ENCODE peak calls at places on chromosomes 5 and 9, in five cellular contexts. P, E, A, B and Q are unnamed samples.
A peak's percentile ranks its signal among the peaks of the same experiment; 100 is the strongest.

GRCh38 chr5:103703617-103704016 is 141.0 kb upstream of the NUDT12 start:
- DNase-seq in P (no peak), E (no peak), A (no peak), B (no peak), Q (no peak)

GRCh38 chr9:133715866-133716563 is 22.1 kb downstream of the SARDH start:
- DNase-seq in P (peak; percentile 29), E (peak; percentile 58), A (peak; percentile 76), B (no peak), Q (no peak)

GRCh38 chr9:128174062-128174461 is 14.0 kb downstream of the BBLN start:
- DNase-seq in P (no peak), E (no peak), A (no peak), B (no peak), Q (no peak)

GRCh38 chr9:121206516-121207370 is 5.1 kb upstream of the RAB14 start:
- DNase-seq in P (no peak), E (no peak), A (no peak), B (no peak), Q (no peak)

GRCh38 chr9:111233963-111234362 is 96.1 kb downstream of the OR2K2 start:
- DNase-seq in P (no peak), E (no peak), A (no peak), B (no peak), Q (no peak)

GRCh38 chr9:118786877-118787276 is 582.4 kb downstream of the BRINP1 start:
- DNase-seq in P (no peak), E (no peak), A (no peak), B (no peak), Q (no peak)

GRCh38 chr9:132787748-132788159 is 90.3 kb downstream of the AK8 start:
- DNase-seq in P (no peak), E (no peak), A (no peak), B (no peak), Q (no peak)

GRCh38 chr5:58582004-58582403 is 871 bp upstream of the RAB3C start:
- DNase-seq in P (no peak), E (no peak), A (peak; percentile 50), B (peak; percentile 49), Q (no peak)

GRCh38 chr5:162485666-162486292 is 418.2 kb downstream of the GABRG2 start:
- DNase-seq in P (no peak), E (no peak), A (no peak), B (no peak), Q (no peak)

GRCh38 chr9:113593682-113594281 is 130.3 kb downstream of the RGS3 start:
- DNase-seq in P (peak; percentile 96), E (peak; percentile 85), A (peak; percentile 98), B (peak; percentile 83), Q (no peak)

GRCh38 chr9:137382728-137383452 is 40.1 kb downstream of the EXD3 start:
- DNase-seq in P (peak; percentile 15), E (peak; percentile 18), A (peak; percentile 49), B (no peak), Q (no peak)

GRCh38 chr9:120941046-120941770 is 14.6 kb upstream of the TRAF1 start:
- DNase-seq in P (no peak), E (no peak), A (no peak), B (no peak), Q (no peak)

GRCh38 chr5:158301186-158301585 is 442.2 kb upstream of the CLINT1 start:
- DNase-seq in P (no peak), E (no peak), A (no peak), B (no peak), Q (no peak)

GRCh38 chr5:143440448-143441102 is 37.1 kb upstream of the NR3C1 start:
- DNase-seq in P (no peak), E (no peak), A (no peak), B (no peak), Q (no peak)

GRCh38 chr5:149284501-149284900 is 12.8 kb downstream of the AFAP1L1 start:
- DNase-seq in P (no peak), E (no peak), A (no peak), B (no peak), Q (no peak)

GRCh38 chr5:159450417-159450816 is 120.1 kb upstream of the IL12B start:
- DNase-seq in P (no peak), E (no peak), A (no peak), B (no peak), Q (no peak)

GRCh38 chr9:93955356-93956182 is 414 bp upstream of the BARX1 start:
- DNase-seq in P (no peak), E (no peak), A (no peak), B (no peak), Q (no peak)

GRCh38 chr5:80835128-80835527 is 125.0 kb upstream of the RASGRF2 start:
- DNase-seq in P (no peak), E (no peak), A (no peak), B (no peak), Q (no peak)

GRCh38 chr5:76590027-76590426 is 33.2 kb downstream of the F2RL2 start:
- DNase-seq in P (no peak), E (no peak), A (no peak), B (no peak), Q (no peak)

GRCh38 chr9:83598487-83598886 is 24.5 kb upstream of the IDNK start:
- DNase-seq in P (no peak), E (no peak), A (no peak), B (no peak), Q (no peak)

GRCh38 chr9:95167998-95168397 is 149.5 kb downstream of the FANCC start:
- DNase-seq in P (peak; percentile 46), E (no peak), A (no peak), B (no peak), Q (peak; percentile 49)

GRCh38 chr9:85321561-85321960 is 420.2 kb downstream of the AGTPBP1 start:
- DNase-seq in P (no peak), E (no peak), A (no peak), B (no peak), Q (no peak)

GRCh38 chr5:82332064-82332855 is 54.1 kb upstream of the RPS23 start:
- DNase-seq in P (no peak), E (no peak), A (no peak), B (no peak), Q (no peak)

GRCh38 chr5:9444346-9444745 is 101.5 kb downstream of the SEMA5A start:
- DNase-seq in P (no peak), E (no peak), A (no peak), B (no peak), Q (no peak)

GRCh38 chr5:104733063-104733719 is 1170.6 kb upstream of the NUDT12 start:
- DNase-seq in P (no peak), E (no peak), A (no peak), B (no peak), Q (no peak)

DNA sequence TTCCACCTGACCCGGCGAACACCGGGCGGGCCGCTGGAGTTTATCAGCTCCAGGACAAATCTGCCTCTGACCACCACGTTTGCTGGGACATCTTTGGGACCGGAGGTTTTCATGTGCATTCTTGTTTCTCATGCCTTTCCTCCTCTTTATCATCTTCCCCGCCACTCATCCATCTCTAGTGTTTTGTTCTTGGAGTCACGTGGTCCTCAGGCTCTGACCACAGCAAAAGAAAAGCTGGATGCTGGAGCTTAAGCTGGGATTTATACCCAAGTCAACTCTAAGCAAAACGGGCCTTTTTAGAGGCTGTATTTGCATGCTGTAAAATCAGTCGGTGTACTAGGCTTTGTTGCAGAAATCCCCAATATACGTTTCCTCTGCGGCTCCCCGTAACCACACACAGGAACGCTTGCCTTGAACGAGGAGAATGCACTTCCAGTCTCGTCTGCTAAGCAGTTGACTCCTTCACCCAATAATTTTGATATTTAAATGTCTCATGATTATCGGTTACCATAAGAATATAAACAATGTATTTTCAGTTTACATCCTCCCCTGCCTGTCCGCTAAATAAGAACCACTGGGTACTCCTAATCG is 642 bp upstream of the NDUFS6 start:
- DNase-seq in P (no peak), E (no peak), A (no peak), B (no peak), Q (no peak)
- H3K4me1 ChIP-seq in P (peaks cover 26% of the 10 kb centered on the region), E (peaks cover 7% of the 10 kb centered on the region), A (peaks cover 2% of the 10 kb centered on the region), B (peaks cover 16% of the 10 kb centered on the region), Q (peaks cover 24% of the 10 kb centered on the region)

GRCh38 chr9:131607591-131607990 is 62.3 kb downstream of the PRRT1B start:
- DNase-seq in P (no peak), E (no peak), A (no peak), B (no peak), Q (no peak)

GRCh38 chr9:131603711-131604439 is 58.6 kb downstream of the PRRT1B start:
- DNase-seq in P (no peak), E (no peak), A (peak; percentile 48), B (no peak), Q (no peak)

GRCh38 chr9:131606896-131607567 is 61.7 kb downstream of the PRRT1B start:
- DNase-seq in P (no peak), E (no peak), A (no peak), B (no peak), Q (no peak)

GRCh38 chr9:131608469-131609115 is 63.3 kb downstream of the PRRT1B start:
- DNase-seq in P (peak; percentile 78), E (peak; percentile 70), A (peak; percentile 85), B (peak; percentile 69), Q (no peak)

DNA sequence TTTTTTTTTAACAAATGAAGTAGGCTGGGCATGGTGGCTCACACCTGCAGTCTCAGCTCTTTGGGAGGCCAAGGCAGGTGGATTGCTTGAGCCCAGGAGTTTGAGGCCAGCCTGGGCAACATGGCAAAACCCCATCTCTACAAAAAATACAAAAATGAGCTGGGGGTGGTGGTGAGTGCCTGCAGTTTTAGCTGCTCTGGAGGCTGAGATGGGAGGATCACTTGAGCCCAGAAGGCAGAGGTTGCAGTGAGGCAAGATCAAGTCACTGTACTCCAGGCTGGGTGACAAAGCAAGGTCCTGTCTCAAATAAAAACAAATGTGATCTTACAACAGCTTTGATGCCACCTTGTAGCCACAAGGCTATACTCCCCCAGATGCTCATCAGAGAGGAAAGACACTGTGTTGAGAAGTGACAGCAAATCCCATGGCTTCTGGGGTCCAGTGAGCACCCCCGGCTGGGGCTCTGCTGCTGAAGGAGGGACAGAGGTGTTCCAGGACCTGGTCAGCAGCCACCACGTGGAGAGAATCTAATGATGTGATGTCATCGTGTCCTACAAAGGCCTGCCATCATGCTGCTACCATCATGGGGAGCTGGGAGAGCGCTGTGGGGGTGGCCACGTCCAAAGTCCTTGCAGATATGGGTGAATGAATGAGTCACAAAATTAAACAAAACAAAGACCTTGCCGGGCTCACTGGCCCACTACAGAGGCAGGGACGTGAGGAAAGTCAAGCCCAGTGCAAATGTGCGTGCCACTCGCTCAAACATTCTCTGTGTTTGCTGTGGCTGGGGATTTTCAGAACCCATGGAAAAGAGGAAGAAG is 60.7 kb downstream of the PRRT1B start:
- DNase-seq in P (no peak), E (no peak), A (no peak), B (no peak), Q (no peak)
- H3K4me1 ChIP-seq in P (peaks cover 35% of the 10 kb centered on the region), E (peaks cover 24% of the 10 kb centered on the region), A (peaks cover 18% of the 10 kb centered on the region), B (peaks cover 30% of the 10 kb centered on the region), Q (no peaks in the 10 kb centered on the region)

GRCh38 chr9:71761938-71762353 is 6.4 kb downstream of the CEMIP2 start:
- DNase-seq in P (no peak), E (no peak), A (no peak), B (no peak), Q (peak; percentile 10)
- H3K4me1 ChIP-seq in P (peaks cover 2% of the 10 kb centered on the region), E (no peaks in the 10 kb centered on the region), A (peaks cover 3% of the 10 kb centered on the region), B (peaks cover 83% of the 10 kb centered on the region), Q (peaks cover 81% of the 10 kb centered on the region)

GRCh38 chr5:55308254-55308836 is 556 bp downstream of the MTREX start:
- DNase-seq in P (no peak), E (no peak), A (no peak), B (no peak), Q (no peak)
- H3K4me1 ChIP-seq in P (peaks cover 33% of the 10 kb centered on the region), E (peaks cover 5% of the 10 kb centered on the region), A (peaks cover 3% of the 10 kb centered on the region), B (peaks cover 67% of the 10 kb centered on the region), Q (peaks cover 43% of the 10 kb centered on the region)